ENCODE peak calls at places on chromosomes 6 and 20, in four cellular contexts. U is K562, W is GM12878, B is GM12891. H is an unnamed sample.

GRCh38 chr6:129671442-129672344 is 38.3 kb downstream of the ARHGAP18 start:
- DNase-seq in U (peak), W (peak), B (no peak), H (peak)

GRCh38 chr20:51916244-51916643 is 113.9 kb upstream of the SALL4 start:
- DNase-seq in U (no peak), W (no peak), B (no peak), H (no peak)

GRCh38 chr6:133026705-133027104 is 212.3 kb downstream of the RPS12 start:
- DNase-seq in U (no peak), W (no peak), B (no peak), H (no peak)

GRCh38 chr20:63409066-63409833 is 48.1 kb upstream of the CHRNA4 start:
- DNase-seq in U (no peak), W (no peak), B (no peak), H (no peak)

GRCh38 chr6:117477988-117478852 is 4.3 kb upstream of the DCBLD1 start:
- DNase-seq in U (peak), W (no peak), B (no peak), H (peak)

GRCh38 chr20:9608639-9609440 is 94.5 kb downstream of the LAMP5 start:
- DNase-seq in U (no peak), W (no peak), B (no peak), H (no peak)

GRCh38 chr20:43653966-43654365 is 12.9 kb upstream of the MYBL2 start:
- DNase-seq in U (no peak), W (no peak), B (no peak), H (no peak)

GRCh38 chr20:58495623-58496428 is 19.4 kb downstream of the APCDD1L start:
- DNase-seq in U (no peak), W (no peak), B (no peak), H (no peak)

GRCh38 chr6:26372308-26373144 is 7.5 kb downstream of the BTN3A2 start:
- DNase-seq in U (no peak), W (no peak), B (no peak), H (no peak)

GRCh38 chr6:35013701-35014100 is 124.6 kb downstream of the ANKS1A start:
- DNase-seq in U (no peak), W (no peak), B (no peak), H (peak)

GRCh38 chr6:135440087-135440792 is 57.3 kb downstream of the AHI1 start:
- DNase-seq in U (no peak), W (no peak), B (no peak), H (no peak)

GRCh38 chr6:169162968-169163903 is 90.4 kb downstream of the THBS2 start:
- DNase-seq in U (peak), W (no peak), B (no peak), H (no peak)

GRCh38 chr6:28542440-28543293 is 17.0 kb downstream of the GPX5 start:
- DNase-seq in U (peak), W (peak), B (peak), H (peak)

DNA sequence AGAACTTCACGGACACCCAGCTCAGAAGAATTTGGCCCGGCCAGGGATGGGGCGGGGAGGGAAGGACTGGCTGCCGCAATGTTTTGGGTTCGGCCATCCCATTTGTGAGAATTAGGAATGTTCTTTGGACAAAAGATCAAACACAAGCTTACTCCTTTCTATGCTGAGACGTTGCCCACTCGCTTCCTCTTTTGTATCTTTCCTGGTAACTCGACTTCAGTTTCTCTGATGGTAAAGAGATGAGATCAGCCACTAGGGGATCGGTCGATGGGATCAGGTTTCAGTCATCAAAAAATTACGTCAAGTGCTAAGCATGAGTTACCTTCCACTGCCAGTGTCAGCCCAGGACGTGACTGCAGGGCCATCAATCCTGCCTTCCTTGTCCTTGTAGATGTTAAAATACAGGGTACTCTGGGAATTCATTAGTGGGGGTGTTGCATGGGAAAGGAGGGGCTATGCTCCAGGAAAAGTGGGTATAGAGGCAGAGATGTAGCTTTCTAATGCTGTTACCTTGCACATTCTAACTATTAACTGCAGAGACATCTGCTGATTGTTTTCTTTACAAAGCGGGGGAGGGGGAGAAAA is 190.2 kb downstream of the TSHZ2 start:
- DNase-seq in U (peak), W (no peak), B (no peak), H (no peak)
- TF ChIP-seq SPI1 in U (peak), W (peak), B (no peak), H (peak)

GRCh38 chr6:40722553-40723258 is 135.5 kb upstream of the LRFN2 start:
- DNase-seq in U (no peak), W (no peak), B (no peak), H (peak)
- TF ChIP-seq SPI1 in U (no peak), W (no peak), B (no peak), H (no peak)

GRCh38 chr6:80142586-80142985 is 36.1 kb downstream of the BCKDHB start:
- DNase-seq in U (no peak), W (no peak), B (no peak), H (no peak)

GRCh38 chr6:80145509-80145908 is 39.0 kb downstream of the BCKDHB start:
- DNase-seq in U (no peak), W (no peak), B (no peak), H (no peak)

GRCh38 chr6:80145921-80146320 is 39.5 kb downstream of the BCKDHB start:
- DNase-seq in U (no peak), W (no peak), B (no peak), H (no peak)

GRCh38 chr6:80144753-80145152 is 38.3 kb downstream of the BCKDHB start:
- DNase-seq in U (no peak), W (no peak), B (no peak), H (no peak)

DNA sequence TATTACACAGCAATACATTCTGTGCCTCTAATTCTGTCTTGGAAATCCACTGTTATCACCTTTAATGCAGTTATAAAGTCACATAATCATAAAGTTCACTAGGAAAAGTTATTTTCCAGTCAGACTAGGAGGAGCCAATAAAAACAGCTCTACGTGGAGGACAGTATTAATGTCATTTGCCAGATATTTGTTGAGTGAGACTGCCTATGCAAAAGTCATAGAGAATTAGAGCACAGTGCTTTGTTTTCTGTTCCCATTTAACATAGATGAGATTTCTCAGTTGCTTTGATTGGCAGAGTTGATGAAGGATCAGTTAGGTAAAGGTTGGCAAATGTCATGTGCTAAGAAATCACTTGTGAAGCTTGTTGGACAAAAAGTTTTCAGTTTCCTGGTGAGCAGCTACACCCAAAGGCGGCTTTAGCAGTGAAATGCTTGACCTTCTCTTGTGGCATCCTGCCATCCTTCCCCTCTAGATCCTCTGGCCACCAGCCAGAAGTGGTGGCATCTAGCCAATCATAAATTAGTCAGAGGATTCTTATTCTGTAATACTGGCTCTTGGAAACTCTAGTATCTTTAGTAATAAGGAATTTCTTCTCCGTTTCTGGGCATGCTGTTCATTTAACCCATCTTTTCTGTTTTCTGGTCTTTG is 37.0 kb downstream of the BCKDHB start:
- DNase-seq in U (no peak), W (no peak), B (no peak), H (no peak)
- TF ChIP-seq SPI1 in U (no peak), W (no peak), B (no peak), H (no peak)

GRCh38 chr6:111844376-111844775 is 28.9 kb downstream of the FYN start:
- DNase-seq in U (no peak), W (no peak), B (no peak), H (no peak)
- TF ChIP-seq SPI1 in U (no peak), W (no peak), B (no peak), H (no peak)

DNA sequence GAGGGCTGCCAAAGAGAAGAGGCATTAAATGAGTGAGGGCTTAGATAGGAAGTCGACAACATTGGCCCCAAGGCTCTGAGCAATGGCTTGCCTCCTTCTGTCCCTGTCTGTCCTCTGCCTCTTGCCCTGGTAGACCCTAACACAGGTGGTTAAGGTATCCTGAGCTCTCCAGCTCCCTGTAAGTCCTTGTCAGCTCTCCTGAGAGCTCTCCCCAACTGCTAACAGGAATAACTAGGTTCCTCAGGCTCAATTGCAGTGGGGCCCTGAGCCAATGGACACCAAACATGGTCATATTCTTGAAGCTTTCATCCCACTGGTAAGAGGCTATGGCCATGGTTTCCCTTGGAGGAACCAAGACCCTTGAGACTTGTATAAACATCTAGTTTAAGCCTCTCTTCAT is 5.0 kb upstream of the CPNE1 start:
- DNase-seq in U (no peak), W (no peak), B (no peak), H (no peak)
- TF ChIP-seq SPI1 in U (no peak), W (no peak), B (no peak), H (no peak)

GRCh38 chr20:60649541-60649940 is 602.5 kb upstream of the CDH4 start:
- DNase-seq in U (no peak), W (no peak), B (no peak), H (peak)
- TF ChIP-seq SPI1 in U (no peak), W (no peak), B (no peak), H (no peak)

GRCh38 chr6:157981395-157982296 is at the start of gene SYNJ2:
- DNase-seq in U (peak), W (no peak), B (peak), H (peak)

GRCh38 chr6:157983439-157984119 is 1.9 kb downstream of the SYNJ2 start:
- DNase-seq in U (no peak), W (no peak), B (no peak), H (no peak)

GRCh38 chr6:157982580-157983438 is 1.1 kb downstream of the SYNJ2 start:
- DNase-seq in U (peak), W (no peak), B (no peak), H (no peak)

GRCh38 chr6:157981132-157981394 is 600 bp upstream of the SYNJ2 start:
- DNase-seq in U (no peak), W (no peak), B (no peak), H (no peak)

DNA sequence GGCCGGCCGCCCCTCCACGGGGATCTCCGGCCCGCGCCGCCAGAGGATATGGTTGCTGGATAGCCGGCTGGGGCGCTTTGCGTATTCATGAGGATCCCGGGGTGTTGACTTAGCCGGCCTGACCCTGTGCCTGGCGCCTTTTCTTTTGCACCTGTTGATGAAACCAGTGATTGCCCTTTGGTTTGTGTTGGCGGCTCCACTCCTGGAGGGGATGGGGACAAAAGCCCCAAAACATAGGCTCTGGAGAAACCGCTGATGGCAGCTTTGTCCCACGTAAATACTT is 575 bp downstream of the SYNJ2 start:
- DNase-seq in U (peak), W (no peak), B (peak), H (no peak)
- TF ChIP-seq SPI1 in U (no peak), W (no peak), B (no peak), H (no peak)

H was measured in HL-60.